ENCODE peak calls at places on chromosomes 16 and 17, in ten cellular contexts. B, F, M, V, N, D, A, K, G and W are unnamed samples.

GRCh38 chr17:17246879-17247278 is 9.9 kb upstream of the FLCN start:
- DNase-seq in B (no peak), F (no peak), M (no peak), V (no peak), N (no peak), D (no peak), A (no peak), K (no peak), G (no peak), W (no peak)

GRCh38 chr17:38616361-38616760 is 10.6 kb upstream of the SRCIN1 start:
- DNase-seq in B (no peak), F (no peak), M (no peak), V (no peak), N (no peak), D (no peak), A (no peak), K (no peak), G (no peak), W (no peak)

GRCh38 chr17:51166987-51167931 is 1.0 kb downstream of the NME2 start:
- DNase-seq in B (peak; percentile 38), F (peak; percentile 34), M (peak; percentile 47), V (peak; percentile 86), N (no peak), D (peak; percentile 52), A (peak; percentile 61), K (no peak), G (no peak), W (peak; percentile 77)

GRCh38 chr16:15907863-15908478 is 19.6 kb upstream of the CEP20 start:
- DNase-seq in B (peak; percentile 80), F (peak; percentile 10), M (no peak), V (peak; percentile 68), N (no peak), D (peak; percentile 6), A (peak; percentile 7), K (no peak), G (no peak), W (no peak)

GRCh38 chr17:47367257-47367656 is 43.5 kb downstream of the EFCAB13 start:
- DNase-seq in B (no peak), F (no peak), M (no peak), V (no peak), N (no peak), D (no peak), A (no peak), K (no peak), G (no peak), W (no peak)

GRCh38 chr16:84454611-84455010 is 49.8 kb downstream of the MEAK7 start:
- DNase-seq in B (no peak), F (no peak), M (no peak), V (no peak), N (peak; percentile 41), D (no peak), A (no peak), K (no peak), G (no peak), W (no peak)

GRCh38 chr16:57567691-57568090 is 25.2 kb downstream of the ADGRG5 start:
- DNase-seq in B (no peak), F (no peak), M (no peak), V (no peak), N (no peak), D (no peak), A (no peak), K (no peak), G (no peak), W (peak; percentile 21)

GRCh38 chr17:81365601-81366585 is 29.4 kb upstream of the BAHCC1 start:
- DNase-seq in B (peak; percentile 94), F (no peak), M (no peak), V (peak; percentile 47), N (no peak), D (no peak), A (peak; percentile 7), K (peak; percentile 88), G (no peak), W (no peak)